ENCODE peak calls at places on chromosomes 7 and 10, in five cellular contexts. One of them, this sample, is unnamed.

GRCh38 chr10:49309691-49310371 is 10.9 kb downstream of the C10orf71 start:
- DNase-seq in stimulated activated CD4-positive, alpha-beta T cell treated with anti-CD3 and anti-CD28 coated beads, Interleukin-1b, Interleukin-23, amount 100 ng/mL, for 1 hour: no peak
- DNase-seq in NCI-H2081: no peak
- DNase-seq in activated effector memory CD4-positive, alpha-beta T cell treated with Interleukin-2 at 50 U/mL for 16 hours: peak; percentile 3
- DNase-seq in Panc1: no peak
- DNase-seq in this sample: no peak

GRCh38 chr7:143279186-143280098 is 5.3 kb upstream of the TMEM139 start:
- DNase-seq in Panc1: no peak
- DNase-seq in NCI-H2081: peak; percentile 10
- DNase-seq in activated effector memory CD4-positive, alpha-beta T cell treated with Interleukin-2 at 50 U/mL for 16 hours: no peak
- DNase-seq in stimulated activated CD4-positive, alpha-beta T cell treated with anti-CD3 and anti-CD28 coated beads, Interleukin-1b, Interleukin-23, amount 100 ng/mL, for 1 hour: no peak
- DNase-seq in this sample: no peak

GRCh38 chr10:97547889-97548485 is 24.6 kb upstream of the ANKRD2 start:
- DNase-seq in activated effector memory CD4-positive, alpha-beta T cell treated with Interleukin-2 at 50 U/mL for 16 hours: no peak
- DNase-seq in stimulated activated CD4-positive, alpha-beta T cell treated with anti-CD3 and anti-CD28 coated beads, Interleukin-1b, Interleukin-23, amount 100 ng/mL, for 1 hour: no peak
- DNase-seq in NCI-H2081: no peak
- DNase-seq in Panc1: no peak
- DNase-seq in this sample: no peak

GRCh38 chr7:23530355-23530754 is 1.4 kb downstream of the TRA2A start:
- DNase-seq in NCI-H2081: peak; percentile 66
- DNase-seq in stimulated activated CD4-positive, alpha-beta T cell treated with anti-CD3 and anti-CD28 coated beads, Interleukin-1b, Interleukin-23, amount 100 ng/mL, for 1 hour: peak; percentile 3
- DNase-seq in activated effector memory CD4-positive, alpha-beta T cell treated with Interleukin-2 at 50 U/mL for 16 hours: no peak
- DNase-seq in Panc1: no peak
- DNase-seq in this sample: peak; percentile 32

GRCh38 chr7:116957874-116958273 is 4.6 kb downstream of the ST7 start:
- DNase-seq in Panc1: no peak
- DNase-seq in stimulated activated CD4-positive, alpha-beta T cell treated with anti-CD3 and anti-CD28 coated beads, Interleukin-1b, Interleukin-23, amount 100 ng/mL, for 1 hour: no peak
- DNase-seq in NCI-H2081: no peak
- DNase-seq in activated effector memory CD4-positive, alpha-beta T cell treated with Interleukin-2 at 50 U/mL for 16 hours: no peak
- DNase-seq in this sample: no peak

GRCh38 chr7:69645683-69646082 is 47.4 kb downstream of the AUTS2 start:
- DNase-seq in Panc1: no peak
- DNase-seq in stimulated activated CD4-positive, alpha-beta T cell treated with anti-CD3 and anti-CD28 coated beads, Interleukin-1b, Interleukin-23, amount 100 ng/mL, for 1 hour: no peak
- DNase-seq in NCI-H2081: no peak
- DNase-seq in activated effector memory CD4-positive, alpha-beta T cell treated with Interleukin-2 at 50 U/mL for 16 hours: no peak
- DNase-seq in this sample: no peak

GRCh38 chr7:82745117-82745516 is 301.5 kb upstream of the CACNA2D1 start:
- DNase-seq in Panc1: no peak
- DNase-seq in activated effector memory CD4-positive, alpha-beta T cell treated with Interleukin-2 at 50 U/mL for 16 hours: no peak
- DNase-seq in stimulated activated CD4-positive, alpha-beta T cell treated with anti-CD3 and anti-CD28 coated beads, Interleukin-1b, Interleukin-23, amount 100 ng/mL, for 1 hour: no peak
- DNase-seq in NCI-H2081: no peak
- DNase-seq in this sample: no peak

GRCh38 chr10:132551093-132551807 is 13.7 kb downstream of the INPP5A start:
- DNase-seq in stimulated activated CD4-positive, alpha-beta T cell treated with anti-CD3 and anti-CD28 coated beads, Interleukin-1b, Interleukin-23, amount 100 ng/mL, for 1 hour: no peak
- DNase-seq in Panc1: no peak
- DNase-seq in NCI-H2081: no peak
- DNase-seq in activated effector memory CD4-positive, alpha-beta T cell treated with Interleukin-2 at 50 U/mL for 16 hours: no peak
- DNase-seq in this sample: no peak

GRCh38 chr7:128259131-128260056 is 18.3 kb downstream of the LEP start:
- DNase-seq in Panc1: no peak
- DNase-seq in NCI-H2081: no peak
- DNase-seq in stimulated activated CD4-positive, alpha-beta T cell treated with anti-CD3 and anti-CD28 coated beads, Interleukin-1b, Interleukin-23, amount 100 ng/mL, for 1 hour: no peak
- DNase-seq in activated effector memory CD4-positive, alpha-beta T cell treated with Interleukin-2 at 50 U/mL for 16 hours: no peak
- DNase-seq in this sample: no peak

GRCh38 chr10:118980870-118981269 is 48.6 kb upstream of the NANOS1 start:
- DNase-seq in Panc1: no peak
- DNase-seq in NCI-H2081: no peak
- DNase-seq in activated effector memory CD4-positive, alpha-beta T cell treated with Interleukin-2 at 50 U/mL for 16 hours: no peak
- DNase-seq in stimulated activated CD4-positive, alpha-beta T cell treated with anti-CD3 and anti-CD28 coated beads, Interleukin-1b, Interleukin-23, amount 100 ng/mL, for 1 hour: no peak
- DNase-seq in this sample: no peak

GRCh38 chr7:73978681-73979563 is 49.1 kb upstream of the ELN start:
- DNase-seq in stimulated activated CD4-positive, alpha-beta T cell treated with anti-CD3 and anti-CD28 coated beads, Interleukin-1b, Interleukin-23, amount 100 ng/mL, for 1 hour: no peak
- DNase-seq in activated effector memory CD4-positive, alpha-beta T cell treated with Interleukin-2 at 50 U/mL for 16 hours: no peak
- DNase-seq in Panc1: peak; percentile 2
- DNase-seq in NCI-H2081: peak; percentile 39
- DNase-seq in this sample: no peak

GRCh38 chr10:61408065-61408464 is 45.1 kb downstream of the TMEM26 start:
- DNase-seq in Panc1: no peak
- DNase-seq in activated effector memory CD4-positive, alpha-beta T cell treated with Interleukin-2 at 50 U/mL for 16 hours: no peak
- DNase-seq in stimulated activated CD4-positive, alpha-beta T cell treated with anti-CD3 and anti-CD28 coated beads, Interleukin-1b, Interleukin-23, amount 100 ng/mL, for 1 hour: no peak
- DNase-seq in NCI-H2081: no peak
- DNase-seq in this sample: no peak

GRCh38 chr10:116629340-116629739 is 8.6 kb downstream of the PNLIPRP2 start:
- DNase-seq in stimulated activated CD4-positive, alpha-beta T cell treated with anti-CD3 and anti-CD28 coated beads, Interleukin-1b, Interleukin-23, amount 100 ng/mL, for 1 hour: no peak
- DNase-seq in activated effector memory CD4-positive, alpha-beta T cell treated with Interleukin-2 at 50 U/mL for 16 hours: no peak
- DNase-seq in NCI-H2081: no peak
- DNase-seq in Panc1: no peak
- DNase-seq in this sample: no peak

GRCh38 chr7:156419782-156420181 is 220.8 kb upstream of the RNF32 start:
- DNase-seq in stimulated activated CD4-positive, alpha-beta T cell treated with anti-CD3 and anti-CD28 coated beads, Interleukin-1b, Interleukin-23, amount 100 ng/mL, for 1 hour: no peak
- DNase-seq in Panc1: no peak
- DNase-seq in NCI-H2081: no peak
- DNase-seq in activated effector memory CD4-positive, alpha-beta T cell treated with Interleukin-2 at 50 U/mL for 16 hours: no peak
- DNase-seq in this sample: no peak

GRCh38 chr7:142808461-142808801 is 37.7 kb downstream of the PRSS2 start:
- DNase-seq in stimulated activated CD4-positive, alpha-beta T cell treated with anti-CD3 and anti-CD28 coated beads, Interleukin-1b, Interleukin-23, amount 100 ng/mL, for 1 hour: no peak
- DNase-seq in Panc1: no peak
- DNase-seq in activated effector memory CD4-positive, alpha-beta T cell treated with Interleukin-2 at 50 U/mL for 16 hours: no peak
- DNase-seq in NCI-H2081: no peak
- DNase-seq in this sample: no peak

GRCh38 chr7:24975647-24976260 is 4.2 kb downstream of the OSBPL3 start:
- DNase-seq in Panc1: no peak
- DNase-seq in activated effector memory CD4-positive, alpha-beta T cell treated with Interleukin-2 at 50 U/mL for 16 hours: no peak
- DNase-seq in stimulated activated CD4-positive, alpha-beta T cell treated with anti-CD3 and anti-CD28 coated beads, Interleukin-1b, Interleukin-23, amount 100 ng/mL, for 1 hour: no peak
- DNase-seq in NCI-H2081: no peak
- DNase-seq in this sample: no peak

GRCh38 chr7:128715079-128715478 is 24.1 kb upstream of the CALU start:
- DNase-seq in Panc1: no peak
- DNase-seq in activated effector memory CD4-positive, alpha-beta T cell treated with Interleukin-2 at 50 U/mL for 16 hours: no peak
- DNase-seq in NCI-H2081: no peak
- DNase-seq in stimulated activated CD4-positive, alpha-beta T cell treated with anti-CD3 and anti-CD28 coated beads, Interleukin-1b, Interleukin-23, amount 100 ng/mL, for 1 hour: no peak
- DNase-seq in this sample: no peak

GRCh38 chr7:774161-775109 is 47.4 kb upstream of the PRKAR1B start:
- DNase-seq in NCI-H2081: no peak
- DNase-seq in stimulated activated CD4-positive, alpha-beta T cell treated with anti-CD3 and anti-CD28 coated beads, Interleukin-1b, Interleukin-23, amount 100 ng/mL, for 1 hour: peak; percentile 25
- DNase-seq in Panc1: no peak
- DNase-seq in activated effector memory CD4-positive, alpha-beta T cell treated with Interleukin-2 at 50 U/mL for 16 hours: peak; percentile 41
- DNase-seq in this sample: no peak

GRCh38 chr10:12771956-12772355 is 229.6 kb downstream of the CCDC3 start:
- DNase-seq in stimulated activated CD4-positive, alpha-beta T cell treated with anti-CD3 and anti-CD28 coated beads, Interleukin-1b, Interleukin-23, amount 100 ng/mL, for 1 hour: no peak
- DNase-seq in activated effector memory CD4-positive, alpha-beta T cell treated with Interleukin-2 at 50 U/mL for 16 hours: no peak
- DNase-seq in Panc1: no peak
- DNase-seq in NCI-H2081: no peak
- DNase-seq in this sample: no peak

GRCh38 chr7:55026086-55026790 is 7.4 kb downstream of the EGFR start:
- DNase-seq in activated effector memory CD4-positive, alpha-beta T cell treated with Interleukin-2 at 50 U/mL for 16 hours: no peak
- DNase-seq in Panc1: no peak
- DNase-seq in stimulated activated CD4-positive, alpha-beta T cell treated with anti-CD3 and anti-CD28 coated beads, Interleukin-1b, Interleukin-23, amount 100 ng/mL, for 1 hour: no peak
- DNase-seq in NCI-H2081: no peak
- DNase-seq in this sample: no peak

GRCh38 chr7:128934361-128935352 is 3.1 kb upstream of the IRF5 start:
- DNase-seq in stimulated activated CD4-positive, alpha-beta T cell treated with anti-CD3 and anti-CD28 coated beads, Interleukin-1b, Interleukin-23, amount 100 ng/mL, for 1 hour: no peak
- DNase-seq in NCI-H2081: no peak
- DNase-seq in activated effector memory CD4-positive, alpha-beta T cell treated with Interleukin-2 at 50 U/mL for 16 hours: no peak
- DNase-seq in Panc1: no peak
- DNase-seq in this sample: no peak

GRCh38 chr7:26376208-26376917 is 84.7 kb downstream of the SNX10 start:
- DNase-seq in activated effector memory CD4-positive, alpha-beta T cell treated with Interleukin-2 at 50 U/mL for 16 hours: no peak
- DNase-seq in Panc1: no peak
- DNase-seq in NCI-H2081: peak; percentile 89
- DNase-seq in stimulated activated CD4-positive, alpha-beta T cell treated with anti-CD3 and anti-CD28 coated beads, Interleukin-1b, Interleukin-23, amount 100 ng/mL, for 1 hour: no peak
- DNase-seq in this sample: no peak

GRCh38 chr7:128103498-128104108 is 72.4 kb upstream of the LRRC4 start:
- DNase-seq in activated effector memory CD4-positive, alpha-beta T cell treated with Interleukin-2 at 50 U/mL for 16 hours: no peak
- DNase-seq in Panc1: no peak
- DNase-seq in stimulated activated CD4-positive, alpha-beta T cell treated with anti-CD3 and anti-CD28 coated beads, Interleukin-1b, Interleukin-23, amount 100 ng/mL, for 1 hour: no peak
- DNase-seq in NCI-H2081: no peak
- DNase-seq in this sample: no peak

GRCh38 chr10:133124357-133125211 is 35.4 kb upstream of the KNDC1 start:
- DNase-seq in stimulated activated CD4-positive, alpha-beta T cell treated with anti-CD3 and anti-CD28 coated beads, Interleukin-1b, Interleukin-23, amount 100 ng/mL, for 1 hour: no peak
- DNase-seq in Panc1: no peak
- DNase-seq in activated effector memory CD4-positive, alpha-beta T cell treated with Interleukin-2 at 50 U/mL for 16 hours: no peak
- DNase-seq in NCI-H2081: no peak
- DNase-seq in this sample: no peak

GRCh38 chr7:28919510-28919909 is 38.6 kb downstream of the TRIL start:
- DNase-seq in stimulated activated CD4-positive, alpha-beta T cell treated with anti-CD3 and anti-CD28 coated beads, Interleukin-1b, Interleukin-23, amount 100 ng/mL, for 1 hour: no peak
- DNase-seq in NCI-H2081: no peak
- DNase-seq in Panc1: no peak
- DNase-seq in activated effector memory CD4-positive, alpha-beta T cell treated with Interleukin-2 at 50 U/mL for 16 hours: no peak
- DNase-seq in this sample: no peak

GRCh38 chr10:78267598-78267997 is 233.9 kb downstream of the RPS24 start:
- DNase-seq in NCI-H2081: no peak
- DNase-seq in activated effector memory CD4-positive, alpha-beta T cell treated with Interleukin-2 at 50 U/mL for 16 hours: no peak
- DNase-seq in Panc1: no peak
- DNase-seq in stimulated activated CD4-positive, alpha-beta T cell treated with anti-CD3 and anti-CD28 coated beads, Interleukin-1b, Interleukin-23, amount 100 ng/mL, for 1 hour: no peak
- DNase-seq in this sample: no peak